ENCODE peak calls at places on chromosomes 4 and X, in four cellular contexts. Z, P, Y and O are unnamed samples.

GRCh38 chrX:151737494-151737893 is 2.9 kb downstream of the CNGA2 start:
- DNase-seq in Y (no peak), Z (no peak), P (no peak), O (no peak)

GRCh38 chr4:65510976-65511375 is 159.3 kb downstream of the EPHA5 start:
- DNase-seq in Z (peak), Y (no peak), P (no peak), O (no peak)

GRCh38 chr4:148171596-148171995 is 270.6 kb downstream of the NR3C2 start:
- DNase-seq in Y (no peak), P (no peak), Z (no peak), O (no peak)

GRCh38 chr4:89707467-89707866 is 129.5 kb downstream of the SNCA start:
- DNase-seq in Z (no peak), Y (no peak), P (no peak), O (no peak)

GRCh38 chr4:169859366-169860216 is 101.8 kb upstream of the HPF1 start:
- DNase-seq in P (no peak), Y (no peak), Z (no peak), O (no peak)

GRCh38 chr4:181877329-181877848 is 365.8 kb upstream of the TENM3 start:
- DNase-seq in Y (no peak), Z (no peak), P (no peak), O (peak)

GRCh38 chr4:3451956-3452355 is 10.2 kb downstream of the HGFAC start:
- DNase-seq in P (no peak), Z (no peak), Y (peak), O (peak)

GRCh38 chr4:5824635-5825034 is 68.3 kb downstream of the CRMP1 start:
- DNase-seq in P (no peak), Z (peak), Y (peak), O (no peak)

GRCh38 chr4:44326716-44327115 is 121.9 kb downstream of the KCTD8 start:
- DNase-seq in P (no peak), Y (no peak), Z (peak), O (no peak)

GRCh38 chrX:43269201-43269600 is 386.9 kb upstream of the MAOA start:
- DNase-seq in Z (no peak), P (no peak), Y (no peak), O (no peak)

GRCh38 chr4:24471623-24472510 is 112.5 kb downstream of the DHX15 start:
- DNase-seq in P (peak), Y (no peak), Z (peak), O (no peak)

GRCh38 chr4:48620093-48620492 is 130.0 kb downstream of the ZAR1 start:
- DNase-seq in P (no peak), Y (no peak), Z (no peak), O (no peak)

GRCh38 chr4:139794158-139794954 is 128.7 kb downstream of the MGST2 start:
- DNase-seq in Z (peak), Y (peak), P (no peak), O (no peak)